ENCODE peak calls at places on chromosomes 6 and 20, in seven cellular contexts. One of them, this sample, is unnamed.

GRCh38 chr6:12351672-12352071 is 61.5 kb downstream of the EDN1 start:
- DNase-seq in HCT116: no peak
- DNase-seq in SK-N-SH: no peak
- DNase-seq in K562: no peak
- DNase-seq in H1: no peak
- DNase-seq in HepG2: no peak
- DNase-seq in GM12878: no peak
- DNase-seq in this sample: no peak

GRCh38 chr6:17042422-17043147 is 59.3 kb upstream of the STMND1 start:
- DNase-seq in GM12878: no peak
- DNase-seq in K562: no peak
- DNase-seq in HCT116: peak
- DNase-seq in SK-N-SH: peak
- DNase-seq in HepG2: peak
- DNase-seq in H1: peak
- DNase-seq in this sample: no peak

GRCh38 chr20:32539817-32540675 is 45.1 kb downstream of the NOL4L start:
- DNase-seq in GM12878: no peak
- DNase-seq in K562: peak
- DNase-seq in HepG2: peak
- DNase-seq in SK-N-SH: peak
- DNase-seq in HCT116: no peak
- DNase-seq in H1: no peak
- DNase-seq in this sample: no peak

GRCh38 chr6:27452496-27452897 is 20.4 kb downstream of the ZNF184 start:
- DNase-seq in SK-N-SH: no peak
- DNase-seq in GM12878: no peak
- DNase-seq in HepG2: no peak
- DNase-seq in H1: no peak
- DNase-seq in K562: no peak
- DNase-seq in HCT116: no peak
- DNase-seq in this sample: no peak

GRCh38 chr6:96212076-96212475 is 196.3 kb downstream of the FUT9 start:
- DNase-seq in H1: no peak
- DNase-seq in K562: no peak
- DNase-seq in HCT116: no peak
- DNase-seq in HepG2: no peak
- DNase-seq in SK-N-SH: no peak
- DNase-seq in GM12878: no peak
- DNase-seq in this sample: no peak

GRCh38 chr6:25360611-25361010 is 81.4 kb downstream of the CARMIL1 start:
- DNase-seq in GM12878: no peak
- DNase-seq in SK-N-SH: no peak
- DNase-seq in H1: no peak
- DNase-seq in HepG2: no peak
- DNase-seq in HCT116: no peak
- DNase-seq in K562: no peak
- DNase-seq in this sample: no peak

GRCh38 chr20:10109621-10110020 is 74.8 kb downstream of the ANKEF1 start:
- DNase-seq in SK-N-SH: no peak
- DNase-seq in H1: no peak
- DNase-seq in HepG2: no peak
- DNase-seq in K562: no peak
- DNase-seq in GM12878: no peak
- DNase-seq in HCT116: no peak
- DNase-seq in this sample: no peak

GRCh38 chr20:16368645-16369292 is 204.5 kb downstream of the KIF16B start:
- DNase-seq in GM12878: no peak
- DNase-seq in SK-N-SH: no peak
- DNase-seq in H1: no peak
- DNase-seq in K562: no peak
- DNase-seq in HepG2: peak
- DNase-seq in HCT116: no peak
- DNase-seq in this sample: no peak

GRCh38 chr6:165807249-165807951 is 144.4 kb upstream of the PDE10A start:
- DNase-seq in K562: no peak
- DNase-seq in GM12878: no peak
- DNase-seq in H1: no peak
- DNase-seq in HepG2: no peak
- DNase-seq in SK-N-SH: no peak
- DNase-seq in HCT116: no peak
- DNase-seq in this sample: no peak

GRCh38 chr6:119742188-119742803 is 392.7 kb upstream of the MAN1A1 start:
- DNase-seq in K562: peak
- DNase-seq in H1: no peak
- DNase-seq in HepG2: peak
- DNase-seq in SK-N-SH: peak
- DNase-seq in HCT116: peak
- DNase-seq in GM12878: no peak
- DNase-seq in this sample: peak

GRCh38 chr20:64164123-64164836 is at the start of gene MYT1:
- DNase-seq in HCT116: no peak
- DNase-seq in K562: no peak
- DNase-seq in HepG2: no peak
- DNase-seq in GM12878: no peak
- DNase-seq in SK-N-SH: peak
- DNase-seq in H1: no peak
- DNase-seq in this sample: peak

GRCh38 chr6:37236921-37237320 is 20.7 kb upstream of the TBC1D22B start:
- DNase-seq in K562: no peak
- DNase-seq in GM12878: no peak
- DNase-seq in HepG2: no peak
- DNase-seq in H1: no peak
- DNase-seq in SK-N-SH: no peak
- DNase-seq in HCT116: no peak
- DNase-seq in this sample: no peak

GRCh38 chr20:59822291-59823029 is 111.0 kb downstream of the SYCP2 start:
- DNase-seq in HCT116: no peak
- DNase-seq in K562: no peak
- DNase-seq in GM12878: no peak
- DNase-seq in HepG2: no peak
- DNase-seq in SK-N-SH: peak
- DNase-seq in H1: no peak
- DNase-seq in this sample: no peak

DNA sequence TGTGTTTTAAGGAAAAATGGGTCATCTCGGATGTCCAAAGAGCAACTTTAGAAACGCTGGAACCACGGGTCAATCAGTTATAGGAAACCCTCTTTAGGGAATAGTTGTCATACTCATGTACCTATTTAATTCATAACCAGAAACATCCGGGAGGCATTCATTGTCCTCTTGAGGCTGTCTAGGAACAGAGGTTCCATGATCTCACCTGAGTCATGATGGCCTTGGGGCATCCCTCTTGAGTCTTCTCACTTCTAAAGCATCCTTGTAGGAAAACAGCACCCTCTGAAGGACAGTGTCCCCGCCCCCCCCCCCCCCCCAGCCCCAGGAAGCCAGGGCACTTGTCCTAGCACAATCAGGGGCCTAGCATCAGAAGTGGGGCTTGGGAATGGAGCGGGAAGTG is 46.3 kb upstream of the CDH4 start:
- DNase-seq in GM12878: no peak
- DNase-seq in HepG2: no peak
- DNase-seq in H1: no peak
- DNase-seq in HCT116: no peak
- DNase-seq in K562: no peak
- DNase-seq in SK-N-SH: no peak
- DNase-seq in this sample: no peak
- TF ChIP-seq JUND in GM12878: no peak
- TF ChIP-seq JUND in HepG2: no peak
- TF ChIP-seq JUND in H1: no peak
- TF ChIP-seq JUND in HCT116: no peak
- TF ChIP-seq JUND in K562: no peak
- TF ChIP-seq JUND in SK-N-SH: no peak
- TF ChIP-seq JUND in this sample: no peak

DNA sequence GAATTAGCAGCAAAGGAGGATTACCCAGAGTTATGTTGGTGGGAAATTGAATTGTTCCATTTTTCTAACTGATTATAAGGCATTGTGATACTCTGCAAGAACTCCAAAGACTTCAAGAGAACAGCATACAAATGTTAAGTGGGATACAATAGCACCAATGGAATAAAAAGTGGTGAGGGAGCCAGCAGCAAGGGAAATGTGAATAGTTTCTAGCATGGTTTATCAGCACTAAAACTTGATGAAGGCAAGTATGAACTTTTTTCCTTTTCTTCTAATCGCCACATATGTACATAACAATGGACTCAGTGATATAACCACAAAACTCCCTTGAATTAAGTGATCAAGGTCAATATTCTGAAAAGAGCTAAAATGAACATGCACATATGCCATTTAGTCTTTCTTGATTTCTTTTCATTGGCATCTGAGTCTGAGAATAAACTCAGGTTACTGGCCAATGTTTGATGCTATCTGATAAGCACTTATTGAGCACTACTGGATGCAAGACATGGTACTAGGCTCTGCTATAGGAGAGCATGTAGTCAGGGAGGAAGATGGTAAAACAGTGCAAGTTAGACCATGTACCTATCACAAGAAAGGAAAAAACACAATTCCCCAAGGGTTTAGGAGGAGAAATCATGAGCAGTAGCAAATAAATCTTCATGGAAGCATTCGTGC is 36.6 kb upstream of the NOX3 start:
- DNase-seq in K562: no peak
- DNase-seq in HepG2: no peak
- DNase-seq in HCT116: no peak
- DNase-seq in H1: no peak
- DNase-seq in SK-N-SH: no peak
- DNase-seq in GM12878: no peak
- DNase-seq in this sample: no peak
- TF ChIP-seq JUND in K562: no peak
- TF ChIP-seq JUND in HepG2: no peak
- TF ChIP-seq JUND in HCT116: no peak
- TF ChIP-seq JUND in H1: no peak
- TF ChIP-seq JUND in SK-N-SH: no peak
- TF ChIP-seq JUND in GM12878: no peak
- TF ChIP-seq JUND in this sample: no peak

GRCh38 chr20:43919686-43920403 is 5.2 kb downstream of the TOX2 start:
- DNase-seq in SK-N-SH: no peak
- DNase-seq in HCT116: no peak
- DNase-seq in H1: no peak
- DNase-seq in HepG2: no peak
- DNase-seq in K562: no peak
- DNase-seq in GM12878: no peak
- DNase-seq in this sample: peak

GRCh38 chr20:43916875-43917371 is 2.3 kb downstream of the TOX2 start:
- DNase-seq in K562: no peak
- DNase-seq in HepG2: no peak
- DNase-seq in H1: no peak
- DNase-seq in SK-N-SH: no peak
- DNase-seq in HCT116: no peak
- DNase-seq in GM12878: peak
- DNase-seq in this sample: no peak

GRCh38 chr20:43915209-43916072 is 789 bp downstream of the TOX2 start:
- DNase-seq in H1: no peak
- DNase-seq in SK-N-SH: peak
- DNase-seq in K562: no peak
- DNase-seq in HCT116: no peak
- DNase-seq in GM12878: no peak
- DNase-seq in HepG2: no peak
- DNase-seq in this sample: no peak

GRCh38 chr20:43916073-43916874 is 1.6 kb downstream of the TOX2 start:
- DNase-seq in K562: no peak
- DNase-seq in SK-N-SH: peak
- DNase-seq in HepG2: no peak
- DNase-seq in GM12878: no peak
- DNase-seq in H1: no peak
- DNase-seq in HCT116: no peak
- DNase-seq in this sample: no peak

GRCh38 chr20:43917380-43917779 is 2.7 kb downstream of the TOX2 start:
- DNase-seq in HepG2: no peak
- DNase-seq in GM12878: no peak
- DNase-seq in K562: no peak
- DNase-seq in SK-N-SH: no peak
- DNase-seq in H1: no peak
- DNase-seq in HCT116: no peak
- DNase-seq in this sample: no peak
- TF ChIP-seq JUND in HepG2: no peak
- TF ChIP-seq JUND in GM12878: no peak
- TF ChIP-seq JUND in K562: no peak
- TF ChIP-seq JUND in SK-N-SH: no peak
- TF ChIP-seq JUND in H1: no peak
- TF ChIP-seq JUND in HCT116: no peak
- TF ChIP-seq JUND in this sample: no peak

DNA sequence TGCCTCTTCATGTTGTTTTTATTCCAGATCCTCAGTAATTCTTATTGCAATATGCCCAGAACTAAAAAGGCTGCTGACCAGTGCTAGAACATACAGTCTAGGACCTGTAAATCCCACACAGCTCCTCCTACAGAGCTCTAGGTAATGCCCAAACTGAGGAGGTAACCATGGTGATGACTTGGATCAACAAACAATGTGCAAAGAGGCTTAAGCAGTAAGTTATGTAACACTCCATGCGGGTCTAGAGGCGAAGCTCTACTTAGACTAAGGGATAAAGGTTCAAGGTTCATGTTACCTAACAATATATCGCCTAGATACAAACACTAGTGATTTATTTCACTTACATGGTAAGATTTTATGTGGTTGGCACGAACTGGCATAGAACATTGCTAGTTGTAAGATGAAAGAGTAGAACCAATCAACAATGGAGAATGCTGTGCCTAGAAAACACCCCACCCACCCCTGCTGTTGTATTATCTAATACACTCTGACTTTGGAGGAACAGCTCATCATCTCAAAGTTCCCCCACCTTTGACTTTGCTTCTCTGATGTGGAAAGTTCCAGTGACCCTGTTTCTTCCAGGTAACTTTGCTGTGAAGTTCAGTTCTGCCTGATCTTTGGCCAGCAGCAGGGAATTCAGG is 242.4 kb downstream of the ALDH8A1 start:
- DNase-seq in SK-N-SH: no peak
- DNase-seq in H1: no peak
- DNase-seq in HepG2: peak
- DNase-seq in K562: no peak
- DNase-seq in GM12878: no peak
- DNase-seq in HCT116: no peak
- DNase-seq in this sample: peak
- TF ChIP-seq JUND in SK-N-SH: no peak
- TF ChIP-seq JUND in H1: no peak
- TF ChIP-seq JUND in HepG2: no peak
- TF ChIP-seq JUND in K562: no peak
- TF ChIP-seq JUND in GM12878: no peak
- TF ChIP-seq JUND in HCT116: no peak
- TF ChIP-seq JUND in this sample: no peak

DNA sequence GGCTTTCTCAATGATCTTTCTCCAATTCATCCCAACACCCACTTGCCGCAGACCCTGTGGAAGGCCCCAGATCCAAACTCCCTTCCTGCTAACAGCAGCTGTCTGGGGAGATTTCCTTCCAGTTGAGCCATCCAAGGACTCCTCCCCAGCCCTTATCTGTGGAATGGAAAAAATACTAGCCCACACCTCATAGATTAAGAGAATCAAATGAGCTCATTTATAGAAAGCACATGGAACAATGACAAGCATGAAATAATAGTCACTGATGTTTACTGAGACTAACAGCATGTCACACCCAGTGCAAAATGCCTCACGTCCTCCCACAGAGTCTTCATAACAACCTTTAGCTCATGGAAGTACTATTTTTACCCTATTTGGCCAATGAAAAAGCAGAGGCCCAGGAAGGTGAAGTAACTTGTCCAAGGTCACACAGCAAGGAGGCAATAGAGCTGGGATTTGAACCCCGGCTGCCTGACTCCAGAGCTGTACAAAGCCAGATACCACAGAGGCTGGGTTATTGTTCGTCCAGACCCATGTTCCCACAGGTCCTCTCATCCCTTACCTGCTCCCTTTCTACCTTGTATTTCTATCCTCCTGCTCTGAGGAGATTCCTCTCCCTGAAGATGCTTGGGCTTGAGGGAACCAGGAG is 23.4 kb upstream of the PTGIS start:
- DNase-seq in HCT116: no peak
- DNase-seq in K562: no peak
- DNase-seq in GM12878: no peak
- DNase-seq in SK-N-SH: no peak
- DNase-seq in H1: no peak
- DNase-seq in HepG2: no peak
- DNase-seq in this sample: no peak
- TF ChIP-seq JUND in HCT116: no peak
- TF ChIP-seq JUND in K562: no peak
- TF ChIP-seq JUND in GM12878: no peak
- TF ChIP-seq JUND in SK-N-SH: no peak
- TF ChIP-seq JUND in H1: no peak
- TF ChIP-seq JUND in HepG2: no peak
- TF ChIP-seq JUND in this sample: no peak

This sample was measured in T47D.